ENCODE peak calls at places on chromosomes 12 and 14, in five cellular contexts. B is uterus, T is Peyer's patch, N is lower leg skin, S is stomach. M is an unnamed sample.

GRCh38 chr14:38171197-38171596 is 36.5 kb upstream of the SSTR1 start:
- DNase-seq in B (no peak), T (no peak), N (no peak), S (no peak), M (no peak)

GRCh38 chr14:20732477-20732876 is 13.2 kb upstream of the EDDM3A start:
- DNase-seq in B (no peak), T (no peak), N (no peak), S (no peak), M (no peak)

GRCh38 chr12:77229640-77230442 is 164.5 kb upstream of the E2F7 start:
- DNase-seq in B (no peak), T (no peak), N (no peak), S (no peak), M (no peak)

GRCh38 chr14:89429206-89430091 is 12.4 kb upstream of the FOXN3 start:
- DNase-seq in B (no peak), T (peak; percentile 55), N (no peak), S (no peak), M (no peak)

GRCh38 chr12:117587646-117588287 is 226.3 kb upstream of the NOS1 start:
- DNase-seq in B (no peak), T (peak; percentile 78), N (no peak), S (peak; percentile 66), M (no peak)

GRCh38 chr14:63454863-63455622 is 88.1 kb downstream of the PPP2R5E start:
- DNase-seq in B (no peak), T (no peak), N (no peak), S (peak; percentile 30), M (no peak)

GRCh38 chr14:93970967-93971634 is 5.3 kb downstream of the ASB2 start:
- DNase-seq in B (no peak), T (peak; percentile 81), N (no peak), S (peak; percentile 50), M (no peak)

GRCh38 chr14:100589071-100589759 is 2.0 kb upstream of the BEGAIN start:
- DNase-seq in B (no peak), T (no peak), N (peak; percentile 61), S (no peak), M (no peak)

GRCh38 chr12:24918596-24918995 is 30.3 kb downstream of the BCAT1 start:
- DNase-seq in B (no peak), T (no peak), N (no peak), S (no peak), M (no peak)

GRCh38 chr12:19139795-19140194 is 10.3 kb downstream of the PLEKHA5 start:
- DNase-seq in B (no peak), T (no peak), N (no peak), S (no peak), M (no peak)

GRCh38 chr12:52792185-52793029 is 3.5 kb downstream of the KRT3 start:
- DNase-seq in B (no peak), T (no peak), N (no peak), S (no peak), M (no peak)

GRCh38 chr14:99910337-99911268 is 117.4 kb downstream of the EML1 start:
- DNase-seq in B (no peak), T (no peak), N (no peak), S (no peak), M (no peak)

GRCh38 chr14:50714452-50715073 is 46.5 kb upstream of the SAV1 start:
- DNase-seq in B (no peak), T (no peak), N (no peak), S (no peak), M (no peak)

GRCh38 chr14:36167431-36167830 is 9.1 kb downstream of the PTCSC3 start:
- DNase-seq in B (no peak), T (no peak), N (no peak), S (no peak), M (no peak)

GRCh38 chr14:36162267-36162666 is 14.3 kb downstream of the PTCSC3 start:
- DNase-seq in B (no peak), T (no peak), N (no peak), S (no peak), M (no peak)

GRCh38 chr14:36163451-36163850 is 13.1 kb downstream of the PTCSC3 start:
- DNase-seq in B (no peak), T (no peak), N (no peak), S (no peak), M (no peak)

DNA sequence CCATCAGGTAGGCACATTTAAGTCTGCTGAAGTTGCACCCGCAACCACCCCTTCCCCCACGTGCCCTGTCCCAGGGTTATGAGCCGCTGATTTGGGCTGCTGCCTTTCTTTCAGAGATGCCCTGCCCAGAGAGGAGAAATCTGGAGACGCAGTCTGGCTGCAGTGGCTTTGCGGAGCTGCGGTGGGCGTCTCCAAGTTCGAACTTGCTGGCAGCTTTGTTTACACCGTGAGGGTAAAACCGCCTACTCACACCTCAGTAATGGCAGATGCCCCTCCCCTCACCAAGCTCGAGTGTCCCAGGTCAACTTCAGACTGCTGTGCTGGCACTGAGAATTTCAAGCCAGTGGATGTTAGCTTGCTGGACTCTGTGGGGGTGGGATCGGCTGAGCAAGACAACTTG is 14.7 kb downstream of the PTCSC3 start:
- DNase-seq in B (no peak), T (no peak), N (no peak), S (no peak), M (no peak)
- H3K4me3 ChIP-seq in B (no peak overlapping the region), T (no peak overlapping the region), N (no peak overlapping the region), S (no peak overlapping the region), M (no peak overlapping the region)

GRCh38 chr14:95535226-95536021 is 574 bp downstream of the GLRX5 start:
- DNase-seq in B (no peak), T (peak; percentile 61), N (no peak), S (no peak), M (peak; percentile 73)
- TF ChIP-seq POLR2A in B (no peak), T (no peak), N (no peak), S (no peak), M (no peak)

DNA sequence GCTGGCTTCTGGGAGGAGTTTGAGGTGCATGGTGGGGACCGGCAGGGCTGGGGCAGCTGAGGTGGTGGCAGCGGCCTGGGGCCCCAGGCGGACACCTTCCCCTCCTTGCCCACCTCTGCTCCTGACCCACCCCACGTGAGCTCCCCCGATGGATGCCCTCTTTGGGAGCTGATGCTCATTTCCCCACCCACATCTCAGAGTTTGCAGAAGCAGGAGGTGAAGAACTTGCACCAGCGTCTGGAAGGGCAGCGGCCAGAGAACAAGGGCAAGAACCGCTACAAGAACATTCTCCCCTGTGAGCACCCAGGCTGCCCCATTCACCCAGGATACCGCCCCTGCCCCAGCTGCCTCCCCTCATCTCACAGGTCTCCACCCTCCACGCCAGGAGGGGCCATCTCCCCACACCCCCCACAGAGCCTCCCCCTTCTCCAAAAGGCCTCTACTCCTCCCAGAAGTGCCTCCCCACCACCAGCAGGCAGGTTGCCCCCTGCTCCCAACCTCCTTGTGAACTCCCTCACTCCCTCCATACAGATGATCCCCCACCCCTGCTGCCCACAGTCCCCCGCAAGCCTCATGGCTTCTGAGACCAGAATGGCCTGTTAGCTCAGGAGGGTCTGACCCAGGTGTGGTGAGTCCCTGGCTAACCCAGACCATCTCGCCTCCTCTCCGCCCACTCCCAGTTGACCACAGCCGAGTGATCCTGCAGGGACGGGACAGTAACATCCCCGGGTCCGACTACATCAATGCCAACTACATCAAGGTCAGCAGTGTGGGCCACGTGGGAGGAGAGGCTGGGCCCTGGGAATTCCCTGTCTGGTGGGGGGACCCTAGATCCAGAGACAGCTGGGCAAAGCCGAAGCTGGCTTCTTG is 4.5 kb downstream of the PTPN6 start:
- DNase-seq in B (no peak), T (no peak), N (no peak), S (no peak), M (no peak)
- H3K4me3 ChIP-seq in B (no peak overlapping the region), T (no peak overlapping the region), N (no peak overlapping the region), S (no peak overlapping the region), M (no peak overlapping the region)

GRCh38 chr14:66514206-66514605 is 6.3 kb downstream of the GPHN start:
- DNase-seq in B (no peak), T (no peak), N (no peak), S (no peak), M (no peak)
- TF ChIP-seq POLR2A in B (no peak), T (no peak), N (no peak), S (no peak), M (no peak)

DNA sequence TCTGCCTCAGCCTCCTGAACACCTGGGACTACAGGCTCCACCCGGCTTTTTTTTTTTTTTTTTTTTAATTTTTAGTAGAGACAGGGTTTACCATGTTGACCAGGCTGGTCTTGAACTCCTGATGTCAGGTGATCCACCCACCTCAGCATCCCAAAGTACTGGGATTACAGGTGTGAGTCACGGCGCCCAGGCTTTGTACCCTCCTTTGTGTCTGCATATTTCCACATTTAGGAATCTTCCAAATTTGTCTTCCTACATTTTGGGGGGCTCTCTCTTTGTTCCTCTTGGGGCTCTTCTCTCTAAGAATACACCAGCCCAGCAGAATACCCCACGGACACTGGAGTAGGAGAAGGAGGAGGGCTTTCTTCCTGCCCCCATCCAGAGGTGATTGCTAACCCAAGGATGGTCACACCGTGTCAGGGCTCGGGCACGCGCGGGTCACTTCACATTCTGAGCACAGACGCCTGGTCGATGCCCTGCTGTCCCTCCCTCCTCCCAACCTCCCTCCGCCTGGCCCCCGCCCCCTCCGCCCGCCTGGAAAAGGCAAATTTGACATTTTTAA is 2.1 kb upstream of the DNAJC22 start:
- DNase-seq in B (no peak), T (no peak), N (peak; percentile 59), S (no peak), M (peak; percentile 57)
- H3K4me3 ChIP-seq in B (no peak overlapping the region), T (no peak overlapping the region), N (no peak overlapping the region), S (peak overlapping the region; percentile 34), M (peak overlapping the region; percentile 51)

GRCh38 chr12:31951008-31951407 is 8.2 kb upstream of the RESF1 start:
- DNase-seq in B (no peak), T (peak; percentile 17), N (no peak), S (no peak), M (no peak)

GRCh38 chr12:31952418-31952817 is 6.8 kb upstream of the RESF1 start:
- DNase-seq in B (no peak), T (no peak), N (no peak), S (no peak), M (no peak)

GRCh38 chr12:31950088-31950487 is 9.1 kb upstream of the RESF1 start:
- DNase-seq in B (no peak), T (no peak), N (no peak), S (no peak), M (no peak)

GRCh38 chr12:31950492-31950891 is 8.7 kb upstream of the RESF1 start:
- DNase-seq in B (no peak), T (no peak), N (no peak), S (no peak), M (no peak)

GRCh38 chr12:31951939-31952338 is 7.3 kb upstream of the RESF1 start:
- DNase-seq in B (no peak), T (no peak), N (no peak), S (no peak), M (no peak)
- TF ChIP-seq POLR2A in B (no peak), T (no peak), N (no peak), S (no peak), M (no peak)